ENCODE peak calls at places on chromosomes 5 and 9, in five cellular contexts. X is EH, V is NCI-H187 treated with DMSO at 0.1 percent for 48 hours, K is DMS79, Q is LHCN-M2. H is an unnamed sample.
A peak's percentile ranks its signal among the peaks of the same experiment; 100 is the strongest.

GRCh38 chr9:3498691-3499090 is 27.1 kb downstream of the RFX3 start:
- DNase-seq in X (peak; percentile 39), V (no peak), K (no peak), Q (peak; percentile 77), H (no peak)

GRCh38 chr9:75378036-75378435 is 289.7 kb downstream of the OSTF1 start:
- DNase-seq in X (peak; percentile 0), V (no peak), K (no peak), Q (no peak), H (no peak)

GRCh38 chr9:36036253-36036779 is 397 bp upstream of the RECK start:
- DNase-seq in X (no peak), V (no peak), K (no peak), Q (no peak), H (no peak)

GRCh38 chr9:93007529-93008058 is 50.9 kb upstream of the SUSD3 start:
- DNase-seq in X (no peak), V (no peak), K (no peak), Q (no peak), H (no peak)

GRCh38 chr9:79911724-79912123 is 340.0 kb downstream of the TLE4 start:
- DNase-seq in X (no peak), V (no peak), K (no peak), Q (no peak), H (no peak)

GRCh38 chr5:109844695-109845094 is 155.0 kb downstream of the MAN2A1 start:
- DNase-seq in X (peak; percentile 65), V (no peak), K (no peak), Q (peak; percentile 88), H (no peak)

GRCh38 chr5:128736567-128736966 is 198.5 kb upstream of the FBN2 start:
- DNase-seq in X (no peak), V (no peak), K (no peak), Q (peak; percentile 1), H (no peak)

GRCh38 chr5:154714271-154714986 is 40.7 kb upstream of the LARP1 start:
- DNase-seq in X (peak; percentile 76), V (no peak), K (no peak), Q (peak; percentile 36), H (peak; percentile 32)

GRCh38 chr5:162067651-162068411 is at the start of gene GABRG2:
- DNase-seq in X (no peak), V (no peak), K (no peak), Q (no peak), H (no peak)

GRCh38 chr5:81849769-81850367 is 99.0 kb upstream of the SSBP2 start:
- DNase-seq in X (no peak), V (no peak), K (no peak), Q (no peak), H (no peak)

GRCh38 chr5:77390222-77390621 is 101.9 kb downstream of the WDR41 start:
- DNase-seq in X (no peak), V (no peak), K (no peak), Q (no peak), H (no peak)

GRCh38 chr5:108484035-108484434 is 102.1 kb upstream of the FBXL17 start:
- DNase-seq in X (no peak), V (no peak), K (no peak), Q (no peak), H (no peak)

GRCh38 chr9:68704804-68705635 is at the start of gene PIP5K1B:
- DNase-seq in X (peak; percentile 40), V (no peak), K (peak; percentile 22), Q (peak; percentile 12), H (no peak)

GRCh38 chr9:16092627-16093091 is 539.8 kb downstream of the CCDC171 start:
- DNase-seq in X (no peak), V (no peak), K (no peak), Q (no peak), H (no peak)

GRCh38 chr5:65163698-65164097 is 318.0 kb downstream of the ADAMTS6 start:
- DNase-seq in X (peak; percentile 91), V (no peak), K (no peak), Q (no peak), H (no peak)

GRCh38 chr5:132010645-132011560 is 555 bp downstream of the ACSL6 start:
- DNase-seq in X (no peak), V (no peak), K (no peak), Q (no peak), H (no peak)

GRCh38 chr5:131263648-131264452 is at the start of gene CDC42SE2:
- DNase-seq in X (peak; percentile 87), V (no peak), K (peak; percentile 33), Q (peak; percentile 87), H (no peak)

GRCh38 chr9:112945620-112946208 is 55.0 kb upstream of the SLC46A2 start:
- DNase-seq in X (no peak), V (no peak), K (no peak), Q (no peak), H (no peak)

GRCh38 chr9:68925175-68925574 is 88.7 kb downstream of the PRKACG start:
- DNase-seq in X (no peak), V (no peak), K (no peak), Q (no peak), H (no peak)

GRCh38 chr5:178333821-178334481 is 101.3 kb upstream of the PHYKPL start:
- DNase-seq in X (no peak), V (no peak), K (no peak), Q (no peak), H (no peak)

GRCh38 chr5:17127743-17128231 is 89.6 kb upstream of the BASP1 start:
- DNase-seq in X (peak; percentile 94), V (no peak), K (no peak), Q (peak; percentile 87), H (no peak)

GRCh38 chr5:66198837-66199236 is 54.7 kb downstream of the SREK1 start:
- DNase-seq in X (no peak), V (no peak), K (no peak), Q (no peak), H (no peak)

GRCh38 chr5:162324356-162324755 is 256.8 kb downstream of the GABRG2 start:
- DNase-seq in X (no peak), V (no peak), K (no peak), Q (no peak), H (no peak)

GRCh38 chr9:133141833-133142594 is 21.0 kb upstream of the RALGDS start:
- DNase-seq in X (no peak), V (no peak), K (no peak), Q (no peak), H (no peak)

GRCh38 chr5:3110371-3110770 is 358.9 kb upstream of the IRX2 start:
- DNase-seq in X (no peak), V (no peak), K (no peak), Q (no peak), H (no peak)

GRCh38 chr9:68560131-68560844 is 19.6 kb upstream of the TMEM252 start:
- DNase-seq in X (peak; percentile 17), V (no peak), K (no peak), Q (no peak), H (no peak)

GRCh38 chr5:2185646-2186471 is 303.1 kb upstream of the IRX4 start:
- DNase-seq in X (no peak), V (no peak), K (no peak), Q (no peak), H (no peak)

GRCh38 chr5:129459485-129460120 is 495 bp upstream of the ADAMTS19 start:
- DNase-seq in X (peak; percentile 17), V (no peak), K (no peak), Q (peak; percentile 30), H (no peak)

GRCh38 chr9:72424131-72424530 is 59.1 kb upstream of the ZFAND5 start:
- DNase-seq in X (no peak), V (no peak), K (no peak), Q (no peak), H (no peak)

GRCh38 chr9:86491634-86492266 is 137.5 kb upstream of the TUT7 start:
- DNase-seq in X (peak; percentile 31), V (no peak), K (no peak), Q (peak; percentile 73), H (no peak)

GRCh38 chr5:61363715-61364114 is 31.7 kb downstream of the ZSWIM6 start:
- DNase-seq in X (no peak), V (no peak), K (no peak), Q (no peak), H (no peak)